ENCODE peak calls at places on chromosomes 12 and 14, in eight cellular contexts. K is prostate gland, U is right lobe of liver, S is HCT116, P is stomach, X is ovary, C is Peyer's patch, V is tibial nerve. Z is an unnamed sample.
A peak's percentile ranks its signal among the peaks of the same experiment; 100 is the strongest.

GRCh38 chr12:131466932-131467331 is 244.0 kb upstream of the SFSWAP start:
- DNase-seq in K (no peak), X (no peak), V (no peak), P (peak; percentile 3), U (no peak), C (no peak), S (no peak), Z (peak; percentile 12)

GRCh38 chr12:65522956-65523857 is 244.7 kb downstream of the MSRB3 start:
- DNase-seq in X (no peak), C (no peak), S (no peak), V (no peak), U (no peak), K (no peak), P (no peak), Z (no peak)

GRCh38 chr12:6821674-6822433 is at the start of gene GPR162:
- DNase-seq in P (peak; percentile 52), V (no peak), X (peak; percentile 73), C (peak; percentile 56), K (peak; percentile 48), U (no peak), S (no peak), Z (no peak)

GRCh38 chr14:55578511-55578910 is 1.5 kb upstream of the KTN1 start:
- DNase-seq in U (no peak), V (no peak), X (no peak), P (no peak), S (no peak), C (no peak), K (no peak), Z (no peak)

GRCh38 chr14:44961730-44962572 is at the start of the genes KLHL28 and TOGARAM1:
- DNase-seq in S (peak; percentile 98), P (peak; percentile 98), C (peak; percentile 99), V (peak; percentile 100), U (peak; percentile 94), K (peak; percentile 99), X (peak; percentile 96), Z (peak; percentile 98)

GRCh38 chr12:1927051-1927680 is 8.7 kb upstream of the CACNA2D4 start:
- DNase-seq in C (no peak), S (no peak), K (no peak), U (no peak), V (no peak), P (peak; percentile 17), X (no peak), Z (peak; percentile 57)

GRCh38 chr12:117125275-117125613 is 26.0 kb upstream of the TESC start:
- DNase-seq in U (no peak), C (no peak), V (no peak), X (no peak), S (no peak), P (no peak), K (no peak), Z (no peak)

GRCh38 chr12:6335451-6336078 is 6.3 kb downstream of the TNFRSF1A start:
- DNase-seq in S (no peak), V (peak; percentile 62), U (peak; percentile 88), C (peak; percentile 93), X (peak; percentile 82), P (peak; percentile 81), K (peak; percentile 71), Z (peak; percentile 96)

GRCh38 chr12:2318286-2318685 is 265.5 kb downstream of the CACNA1C start:
- DNase-seq in V (no peak), K (no peak), S (no peak), P (no peak), U (no peak), X (no peak), C (no peak), Z (no peak)

GRCh38 chr12:68915055-68915454 is 17.9 kb downstream of the CPM start:
- DNase-seq in P (no peak), X (no peak), U (no peak), C (no peak), K (no peak), V (no peak), S (no peak), Z (no peak)

GRCh38 chr14:34052658-34053014 is 101.8 kb upstream of the EGLN3 start:
- DNase-seq in C (no peak), V (no peak), P (peak; percentile 41), U (no peak), K (no peak), S (peak; percentile 70), X (no peak), Z (no peak)

GRCh38 chr12:21614510-21614909 is 9.9 kb upstream of the GYS2 start:
- DNase-seq in U (no peak), X (no peak), P (no peak), S (no peak), K (no peak), V (no peak), C (no peak), Z (no peak)

GRCh38 chr14:61264699-61265098 is 16.4 kb downstream of the TMEM30B start:
- DNase-seq in C (no peak), X (no peak), S (no peak), V (no peak), U (no peak), P (no peak), K (no peak), Z (no peak)

GRCh38 chr14:24072436-24072835 is 1.1 kb downstream of the CPNE6 start:
- DNase-seq in S (no peak), P (peak; percentile 36), K (no peak), V (no peak), C (peak; percentile 81), U (peak; percentile 77), X (no peak), Z (peak; percentile 41)

GRCh38 chr14:85573406-85573805 is 43.5 kb downstream of the FLRT2 start:
- DNase-seq in C (no peak), U (no peak), V (no peak), X (no peak), S (no peak), P (no peak), K (no peak), Z (no peak)

GRCh38 chr14:93522221-93522620 is 91.5 kb downstream of the UNC79 start:
- DNase-seq in X (no peak), S (no peak), C (no peak), P (no peak), U (no peak), K (no peak), V (no peak), Z (no peak)

GRCh38 chr14:69559581-69560011 is 15.1 kb downstream of the CCDC177 start:
- DNase-seq in P (no peak), S (no peak), C (no peak), U (no peak), K (no peak), X (no peak), V (no peak), Z (no peak)

GRCh38 chr14:37247777-37248461 is 50.2 kb downstream of the MIPOL1 start:
- DNase-seq in S (no peak), P (no peak), V (no peak), U (no peak), K (peak; percentile 28), C (no peak), X (no peak), Z (no peak)

DNA sequence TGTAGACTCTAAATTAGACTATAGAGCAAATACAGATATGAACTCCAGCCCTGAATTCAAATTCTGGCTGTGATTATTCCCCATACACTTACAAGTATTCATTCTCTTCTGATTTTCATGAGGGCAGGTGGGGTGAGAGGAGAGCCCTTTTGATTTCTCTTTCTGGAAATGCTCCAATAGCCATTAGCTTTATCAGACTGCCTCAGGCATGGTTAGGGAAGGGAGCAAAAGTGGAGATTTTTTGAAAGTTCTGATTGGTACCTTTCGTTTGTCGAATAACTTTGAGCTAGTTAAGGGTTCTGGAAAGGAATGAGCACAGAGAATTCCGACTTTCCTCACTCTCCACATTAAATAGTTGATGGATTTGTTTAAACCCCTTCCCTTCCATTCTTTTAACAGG is 7.8 kb downstream of the HOXC5 start:
- DNase-seq in K (no peak), X (no peak), S (no peak), P (no peak), C (no peak), U (no peak), V (no peak), Z (no peak)
- H3K27me3 ChIP-seq in K (peaks cover 62% of the 10 kb centered on the region), X (no peaks in the 10 kb centered on the region), S (no peaks in the 10 kb centered on the region), P (peaks cover 5% of the 10 kb centered on the region), C (no peaks in the 10 kb centered on the region), U (peaks cover 4% of the 10 kb centered on the region), V (no peaks in the 10 kb centered on the region), Z (no peaks in the 10 kb centered on the region)

DNA sequence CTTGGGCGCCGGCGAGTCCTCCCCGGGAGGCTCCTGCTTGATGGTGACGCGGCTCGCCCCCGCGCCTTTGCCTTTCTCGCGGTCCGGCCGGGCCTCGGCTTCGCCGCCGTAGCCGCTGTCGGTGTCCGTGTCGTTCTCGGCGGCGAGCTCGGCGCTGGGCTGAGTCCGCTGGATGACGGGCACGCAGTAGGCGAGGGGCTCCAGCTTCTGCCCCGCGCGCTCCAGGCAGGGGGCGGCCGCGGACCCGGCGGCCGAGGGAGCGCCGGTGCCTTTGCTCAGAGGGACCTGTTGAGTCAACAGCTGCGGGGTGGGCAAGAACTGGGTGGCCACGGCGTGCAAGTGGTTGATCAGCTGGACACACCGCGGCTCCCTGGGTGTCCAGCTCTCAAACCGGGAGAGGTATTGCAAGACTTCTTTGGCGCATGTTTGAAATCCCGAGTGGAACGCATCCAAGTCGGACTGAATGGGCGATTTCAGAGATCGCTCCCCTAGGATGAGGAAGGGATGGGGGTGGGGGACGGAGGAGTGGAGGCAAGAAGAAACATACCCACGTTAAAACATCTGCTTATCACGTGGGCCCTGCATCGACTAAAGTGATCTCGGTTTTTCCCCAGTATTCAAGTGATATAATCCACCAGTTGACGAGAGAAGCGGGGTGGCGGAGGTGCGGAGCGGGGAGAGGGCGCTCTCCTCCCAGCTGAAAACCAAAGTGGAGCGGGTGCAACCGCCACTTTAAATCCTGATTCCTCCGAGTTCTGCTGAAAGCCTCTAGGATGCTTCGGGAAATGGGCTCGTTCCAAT is 2.0 kb downstream of the BHLHE41 start:
- DNase-seq in C (peak; percentile 85), K (peak; percentile 64), S (no peak), P (peak; percentile 55), V (peak; percentile 88), X (peak; percentile 74), U (peak; percentile 59), Z (peak; percentile 86)
- TF ChIP-seq POLR2A in C (no peak), K (no peak), S (no peak), P (no peak), V (no peak), X (peak; percentile 33), U (no peak), Z (peak; percentile 26)

DNA sequence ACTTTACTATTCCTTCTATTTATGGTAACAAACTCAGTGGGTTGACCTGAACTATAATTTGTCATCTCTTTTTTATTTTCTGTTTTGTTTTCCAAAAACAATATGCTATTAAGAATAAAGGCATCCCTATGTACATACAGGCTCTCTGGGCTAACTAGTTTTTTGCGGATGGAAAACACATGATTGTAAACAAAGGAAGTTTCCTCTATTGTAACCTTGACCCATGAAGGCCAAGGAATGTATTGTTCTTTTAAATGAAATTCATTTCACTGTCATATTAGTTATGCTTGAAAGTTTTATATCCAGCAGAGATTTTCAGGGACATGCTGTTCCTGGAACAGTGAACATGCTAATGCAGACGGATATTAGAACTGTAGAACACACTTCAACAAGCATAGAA is 705.0 kb upstream of the SEL1L start:
- DNase-seq in X (no peak), S (no peak), K (no peak), P (no peak), C (no peak), U (no peak), V (no peak), Z (no peak)
- H3K4me3 ChIP-seq in X (no peak overlapping the region), S (no peak overlapping the region), K (no peak overlapping the region), P (no peak overlapping the region), C (no peak overlapping the region), U (no peak overlapping the region), V (no peak overlapping the region), Z (no peak overlapping the region)

DNA sequence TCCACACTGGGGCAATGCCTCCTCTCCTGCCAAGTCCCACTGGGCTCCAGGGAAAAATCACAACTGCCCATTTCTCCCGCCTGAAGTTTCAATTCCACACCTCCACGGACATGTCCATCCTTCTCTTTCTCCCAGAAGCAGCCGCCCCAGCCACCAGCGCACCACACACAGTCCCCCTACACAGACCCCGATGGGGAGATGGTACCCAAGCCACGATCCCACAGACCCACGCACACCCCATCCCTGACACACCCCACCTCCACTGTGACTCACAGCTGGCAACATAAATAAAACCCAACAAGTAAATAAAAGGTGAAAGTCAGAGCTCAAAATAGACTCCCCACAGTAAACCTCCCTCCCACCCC is 2.6 kb downstream of the MSI1 start:
- DNase-seq in K (no peak), V (no peak), S (no peak), C (no peak), U (no peak), X (no peak), P (no peak), Z (no peak)
- H3K27me3 ChIP-seq in K (no peaks in the 10 kb centered on the region), V (no peaks in the 10 kb centered on the region), S (peaks cover 12% of the 10 kb centered on the region), C (no peaks in the 10 kb centered on the region), U (peaks cover 4% of the 10 kb centered on the region), X (no peaks in the 10 kb centered on the region), P (peaks cover 36% of the 10 kb centered on the region), Z (peaks cover 85% of the 10 kb centered on the region)